ENCODE peak calls at places on chromosomes 6 and 20, in seven cellular contexts. One of them, this sample, is unnamed. For H3K9me3, the result is how much of the 10 kb centered on the place peaks cover.

GRCh38 chr6:140183881-140184280 is 809.4 kb upstream of the CITED2 start:
- DNase-seq in adrenal gland: no peak
- DNase-seq in left ventricle myocardium inferior: no peak
- DNase-seq in cardiac muscle cell: no peak
- DNase-seq in heart left ventricle: no peak
- DNase-seq in lung: no peak
- DNase-seq in A549: no peak
- DNase-seq in this sample: no peak

GRCh38 chr6:36131517-36132220 is 1.4 kb downstream of the MAPK13 start:
- DNase-seq in lung: peak
- DNase-seq in adrenal gland: peak
- DNase-seq in cardiac muscle cell: peak
- DNase-seq in left ventricle myocardium inferior: no peak
- DNase-seq in A549: no peak
- DNase-seq in heart left ventricle: no peak
- DNase-seq in this sample: peak

GRCh38 chr6:92864966-92865555 is 554.3 kb downstream of the EPHA7 start:
- DNase-seq in heart left ventricle: no peak
- DNase-seq in A549: no peak
- DNase-seq in lung: no peak
- DNase-seq in adrenal gland: no peak
- DNase-seq in left ventricle myocardium inferior: no peak
- DNase-seq in cardiac muscle cell: no peak
- DNase-seq in this sample: no peak

GRCh38 chr6:72464246-72464645 is 157.6 kb upstream of the KCNQ5 start:
- DNase-seq in left ventricle myocardium inferior: no peak
- DNase-seq in heart left ventricle: no peak
- DNase-seq in cardiac muscle cell: no peak
- DNase-seq in A549: no peak
- DNase-seq in adrenal gland: no peak
- DNase-seq in lung: no peak
- DNase-seq in this sample: no peak

GRCh38 chr6:94478178-94479140 is 1059.1 kb upstream of the EPHA7 start:
- DNase-seq in adrenal gland: no peak
- DNase-seq in left ventricle myocardium inferior: no peak
- DNase-seq in heart left ventricle: no peak
- DNase-seq in A549: no peak
- DNase-seq in cardiac muscle cell: no peak
- DNase-seq in lung: no peak
- DNase-seq in this sample: peak

GRCh38 chr6:1524040-1524480 is 85.7 kb upstream of the FOXC1 start:
- DNase-seq in cardiac muscle cell: peak
- DNase-seq in heart left ventricle: peak
- DNase-seq in adrenal gland: peak
- DNase-seq in left ventricle myocardium inferior: peak
- DNase-seq in A549: peak
- DNase-seq in lung: peak
- DNase-seq in this sample: no peak

GRCh38 chr6:110509617-110510231 is 33.3 kb upstream of the SLC22A16 start:
- DNase-seq in cardiac muscle cell: peak
- DNase-seq in left ventricle myocardium inferior: no peak
- DNase-seq in A549: no peak
- DNase-seq in heart left ventricle: no peak
- DNase-seq in lung: no peak
- DNase-seq in adrenal gland: peak
- DNase-seq in this sample: no peak

GRCh38 chr6:35176625-35177024 is 35.5 kb upstream of the TCP11 start:
- DNase-seq in A549: no peak
- DNase-seq in lung: no peak
- DNase-seq in adrenal gland: no peak
- DNase-seq in cardiac muscle cell: no peak
- DNase-seq in heart left ventricle: no peak
- DNase-seq in left ventricle myocardium inferior: no peak
- DNase-seq in this sample: no peak

GRCh38 chr6:16236648-16237199 is 1.7 kb upstream of the GMPR start:
- DNase-seq in left ventricle myocardium inferior: no peak
- DNase-seq in adrenal gland: peak
- DNase-seq in cardiac muscle cell: peak
- DNase-seq in heart left ventricle: peak
- DNase-seq in lung: peak
- DNase-seq in A549: no peak
- DNase-seq in this sample: peak

GRCh38 chr20:37235065-37235464 is 26.5 kb downstream of the GHRH start:
- DNase-seq in heart left ventricle: no peak
- DNase-seq in A549: no peak
- DNase-seq in lung: no peak
- DNase-seq in left ventricle myocardium inferior: no peak
- DNase-seq in cardiac muscle cell: no peak
- DNase-seq in adrenal gland: no peak
- DNase-seq in this sample: no peak

GRCh38 chr6:33886673-33887144 is 82.9 kb upstream of the MLN start:
- DNase-seq in heart left ventricle: peak
- DNase-seq in A549: no peak
- DNase-seq in left ventricle myocardium inferior: peak
- DNase-seq in lung: peak
- DNase-seq in adrenal gland: peak
- DNase-seq in cardiac muscle cell: peak
- DNase-seq in this sample: no peak
- H3K4me3 ChIP-seq in heart left ventricle: no peak
- H3K4me3 ChIP-seq in A549: no peak
- H3K4me3 ChIP-seq in left ventricle myocardium inferior: no peak
- H3K4me3 ChIP-seq in lung: no peak
- H3K4me3 ChIP-seq in adrenal gland: no peak
- H3K4me3 ChIP-seq in cardiac muscle cell: no peak
- H3K4me3 ChIP-seq in this sample: no peak

GRCh38 chr20:1949306-1949705 is 44.6 kb downstream of the PDYN start:
- DNase-seq in lung: no peak
- DNase-seq in cardiac muscle cell: no peak
- DNase-seq in left ventricle myocardium inferior: no peak
- DNase-seq in A549: no peak
- DNase-seq in adrenal gland: no peak
- DNase-seq in heart left ventricle: no peak
- DNase-seq in this sample: no peak

GRCh38 chr20:1945660-1946059 is 48.2 kb downstream of the PDYN start:
- DNase-seq in A549: no peak
- DNase-seq in cardiac muscle cell: no peak
- DNase-seq in left ventricle myocardium inferior: no peak
- DNase-seq in adrenal gland: no peak
- DNase-seq in heart left ventricle: no peak
- DNase-seq in lung: no peak
- DNase-seq in this sample: no peak

GRCh38 chr20:1946762-1947534 is 46.9 kb downstream of the PDYN start:
- DNase-seq in heart left ventricle: peak
- DNase-seq in cardiac muscle cell: peak
- DNase-seq in lung: no peak
- DNase-seq in adrenal gland: no peak
- DNase-seq in left ventricle myocardium inferior: peak
- DNase-seq in A549: no peak
- DNase-seq in this sample: peak

GRCh38 chr20:1946442-1946761 is 47.5 kb downstream of the PDYN start:
- DNase-seq in adrenal gland: no peak
- DNase-seq in heart left ventricle: no peak
- DNase-seq in cardiac muscle cell: no peak
- DNase-seq in left ventricle myocardium inferior: no peak
- DNase-seq in lung: no peak
- DNase-seq in A549: no peak
- DNase-seq in this sample: no peak

GRCh38 chr20:1947535-1947846 is 46.4 kb downstream of the PDYN start:
- DNase-seq in A549: no peak
- DNase-seq in lung: no peak
- DNase-seq in cardiac muscle cell: no peak
- DNase-seq in heart left ventricle: no peak
- DNase-seq in adrenal gland: no peak
- DNase-seq in left ventricle myocardium inferior: no peak
- DNase-seq in this sample: no peak
- H3K27ac ChIP-seq in A549: no peak
- H3K27ac ChIP-seq in lung: no peak
- H3K27ac ChIP-seq in cardiac muscle cell: peak
- H3K27ac ChIP-seq in heart left ventricle: no peak
- H3K27ac ChIP-seq in adrenal gland: no peak
- H3K27ac ChIP-seq in left ventricle myocardium inferior: no peak
- H3K27ac ChIP-seq in this sample: no peak

GRCh38 chr20:60953311-60953710 is 298.8 kb upstream of the CDH4 start:
- DNase-seq in lung: no peak
- DNase-seq in cardiac muscle cell: no peak
- DNase-seq in heart left ventricle: no peak
- DNase-seq in left ventricle myocardium inferior: no peak
- DNase-seq in A549: no peak
- DNase-seq in adrenal gland: no peak
- DNase-seq in this sample: no peak

GRCh38 chr20:60957621-60958020 is 294.4 kb upstream of the CDH4 start:
- DNase-seq in A549: no peak
- DNase-seq in lung: no peak
- DNase-seq in heart left ventricle: no peak
- DNase-seq in cardiac muscle cell: no peak
- DNase-seq in left ventricle myocardium inferior: no peak
- DNase-seq in adrenal gland: no peak
- DNase-seq in this sample: no peak

GRCh38 chr20:60956194-60956593 is 295.9 kb upstream of the CDH4 start:
- DNase-seq in left ventricle myocardium inferior: no peak
- DNase-seq in cardiac muscle cell: no peak
- DNase-seq in lung: no peak
- DNase-seq in adrenal gland: no peak
- DNase-seq in heart left ventricle: no peak
- DNase-seq in A549: no peak
- DNase-seq in this sample: no peak

GRCh38 chr20:60952861-60953260 is 299.2 kb upstream of the CDH4 start:
- DNase-seq in adrenal gland: no peak
- DNase-seq in A549: no peak
- DNase-seq in lung: no peak
- DNase-seq in left ventricle myocardium inferior: no peak
- DNase-seq in cardiac muscle cell: no peak
- DNase-seq in heart left ventricle: no peak
- DNase-seq in this sample: no peak

DNA sequence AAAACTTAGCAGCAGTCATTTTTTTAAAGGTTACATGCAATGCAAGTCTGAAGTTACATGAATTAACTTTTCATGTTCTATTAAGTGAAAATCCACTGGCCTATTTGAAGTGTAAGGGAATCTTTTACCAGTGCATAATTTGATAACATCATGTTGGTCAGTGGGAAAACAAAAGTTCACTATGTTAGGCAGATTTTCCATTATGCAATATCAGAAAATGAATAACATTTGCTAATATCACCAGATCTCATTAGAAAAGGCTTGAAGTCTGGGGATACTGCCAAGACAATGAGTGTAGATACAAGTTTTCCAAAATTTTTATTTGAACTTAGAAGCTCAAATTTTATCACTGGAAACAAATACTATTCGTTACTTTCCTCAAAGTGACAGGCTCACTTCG is 296.4 kb upstream of the CDH4 start:
- DNase-seq in adrenal gland: no peak
- DNase-seq in A549: no peak
- DNase-seq in lung: no peak
- DNase-seq in heart left ventricle: no peak
- DNase-seq in cardiac muscle cell: no peak
- DNase-seq in left ventricle myocardium inferior: no peak
- DNase-seq in this sample: no peak
- H3K9me3 ChIP-seq in adrenal gland: under half
- H3K9me3 ChIP-seq in A549: under half
- H3K9me3 ChIP-seq in lung: under half
- H3K9me3 ChIP-seq in heart left ventricle: under half
- H3K9me3 ChIP-seq in cardiac muscle cell: under half
- H3K9me3 ChIP-seq in left ventricle myocardium inferior: under half
- H3K9me3 ChIP-seq in this sample: under half

DNA sequence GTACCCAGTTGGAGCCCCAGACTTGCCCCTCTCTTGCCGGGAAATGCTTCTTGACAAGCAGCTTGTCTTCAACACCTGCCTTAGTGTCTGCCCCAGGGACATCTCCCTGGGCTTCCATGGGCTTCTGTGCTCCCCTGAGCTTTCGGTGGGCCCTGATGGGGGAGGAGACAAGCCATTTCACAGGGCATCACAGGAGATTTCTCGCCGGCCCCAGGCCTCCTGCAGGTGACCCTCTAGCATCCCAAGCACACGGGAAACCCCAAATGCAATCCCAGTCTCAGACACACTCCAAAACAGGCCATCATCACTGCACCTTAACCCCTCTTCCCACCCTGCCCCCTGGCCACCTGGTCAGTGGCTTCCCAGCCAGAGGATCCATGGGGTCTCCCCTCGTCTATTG is 74.5 kb downstream of the JPH2 start:
- DNase-seq in lung: no peak
- DNase-seq in left ventricle myocardium inferior: no peak
- DNase-seq in A549: no peak
- DNase-seq in cardiac muscle cell: no peak
- DNase-seq in adrenal gland: no peak
- DNase-seq in heart left ventricle: no peak
- DNase-seq in this sample: no peak
- H3K4me3 ChIP-seq in lung: no peak
- H3K4me3 ChIP-seq in left ventricle myocardium inferior: no peak
- H3K4me3 ChIP-seq in A549: no peak
- H3K4me3 ChIP-seq in cardiac muscle cell: no peak
- H3K4me3 ChIP-seq in adrenal gland: no peak
- H3K4me3 ChIP-seq in heart left ventricle: no peak
- H3K4me3 ChIP-seq in this sample: no peak

GRCh38 chr20:45341939-45342862 is 6.0 kb downstream of the SDC4 start:
- DNase-seq in heart left ventricle: peak
- DNase-seq in left ventricle myocardium inferior: peak
- DNase-seq in cardiac muscle cell: peak
- DNase-seq in lung: peak
- DNase-seq in adrenal gland: peak
- DNase-seq in A549: no peak
- DNase-seq in this sample: peak
- H3K27ac ChIP-seq in heart left ventricle: peak
- H3K27ac ChIP-seq in left ventricle myocardium inferior: peak
- H3K27ac ChIP-seq in cardiac muscle cell: peak
- H3K27ac ChIP-seq in lung: peak
- H3K27ac ChIP-seq in adrenal gland: peak
- H3K27ac ChIP-seq in A549: peak
- H3K27ac ChIP-seq in this sample: peak

This sample was measured in SJCRH30.